ENCODE peak calls at places on chromosomes 2 and 18, in six cellular contexts. Y is K562, S is SK-N-SH, F is Panc1, X is HCT116, N is GM12878. K is an unnamed sample.

GRCh38 chr2:186543561-186544131 is 46.2 kb upstream of the ITGAV start:
- DNase-seq in S (no peak), Y (no peak), N (no peak), F (peak; percentile 10), X (no peak), K (no peak)

GRCh38 chr2:158443613-158444012 is 12.9 kb downstream of the CCDC148 start:
- DNase-seq in Y (no peak), F (no peak), N (no peak), S (no peak), X (no peak), K (no peak)

GRCh38 chr2:206804326-206804725 is 38.9 kb downstream of the FASTKD2 start:
- DNase-seq in Y (no peak), S (no peak), F (no peak), N (no peak), X (no peak), K (no peak)

GRCh38 chr18:74525741-74526140 is 8.6 kb upstream of the CNDP1 start:
- DNase-seq in X (no peak), N (no peak), F (no peak), S (no peak), Y (no peak), K (no peak)

GRCh38 chr2:85710687-85711577 is 16.8 kb downstream of the GNLY start:
- DNase-seq in F (no peak), S (no peak), Y (no peak), X (no peak), N (no peak), K (peak; percentile 45)

GRCh38 chr2:10573709-10574108 is 116.1 kb downstream of the NOL10 start:
- DNase-seq in S (no peak), F (no peak), N (no peak), X (no peak), Y (no peak), K (no peak)

GRCh38 chr2:54898451-54899226 is 151.6 kb downstream of the RTN4 start:
- DNase-seq in S (no peak), F (no peak), N (no peak), X (no peak), Y (no peak), K (no peak)

GRCh38 chr2:239728751-239729150 is 296.4 kb downstream of the NDUFA10 start:
- DNase-seq in N (no peak), S (no peak), F (no peak), Y (no peak), X (no peak), K (no peak)

GRCh38 chr2:128084757-128085156 is 6.2 kb upstream of the UGGT1 start:
- DNase-seq in F (no peak), X (no peak), S (no peak), N (no peak), Y (no peak), K (no peak)

GRCh38 chr2:223970343-223971128 is 13.3 kb downstream of the MRPL44 start:
- DNase-seq in N (no peak), S (peak; percentile 48), X (peak; percentile 49), F (peak; percentile 45), Y (peak; percentile 18), K (no peak)

GRCh38 chr18:58653814-58654509 is 17.3 kb upstream of the MALT1 start:
- DNase-seq in N (no peak), X (no peak), F (no peak), S (no peak), Y (no peak), K (no peak)

GRCh38 chr18:9539283-9539682 is 64.0 kb downstream of the RALBP1 start:
- DNase-seq in N (no peak), X (no peak), F (no peak), S (no peak), Y (no peak), K (no peak)

GRCh38 chr2:164624296-164624695 is 3.0 kb upstream of the GRB14 start:
- DNase-seq in Y (no peak), S (no peak), X (no peak), F (no peak), N (no peak), K (no peak)

GRCh38 chr2:164622338-164623106 is 1.2 kb upstream of the GRB14 start:
- DNase-seq in X (no peak), F (no peak), Y (no peak), N (no peak), S (no peak), K (no peak)

GRCh38 chr2:164617466-164617865 is 3.8 kb downstream of the GRB14 start:
- DNase-seq in Y (no peak), X (no peak), S (no peak), F (no peak), N (no peak), K (no peak)

GRCh38 chr2:164621761-164622105 is 451 bp upstream of the GRB14 start:
- DNase-seq in F (no peak), X (no peak), Y (no peak), N (no peak), S (no peak), K (no peak)

DNA sequence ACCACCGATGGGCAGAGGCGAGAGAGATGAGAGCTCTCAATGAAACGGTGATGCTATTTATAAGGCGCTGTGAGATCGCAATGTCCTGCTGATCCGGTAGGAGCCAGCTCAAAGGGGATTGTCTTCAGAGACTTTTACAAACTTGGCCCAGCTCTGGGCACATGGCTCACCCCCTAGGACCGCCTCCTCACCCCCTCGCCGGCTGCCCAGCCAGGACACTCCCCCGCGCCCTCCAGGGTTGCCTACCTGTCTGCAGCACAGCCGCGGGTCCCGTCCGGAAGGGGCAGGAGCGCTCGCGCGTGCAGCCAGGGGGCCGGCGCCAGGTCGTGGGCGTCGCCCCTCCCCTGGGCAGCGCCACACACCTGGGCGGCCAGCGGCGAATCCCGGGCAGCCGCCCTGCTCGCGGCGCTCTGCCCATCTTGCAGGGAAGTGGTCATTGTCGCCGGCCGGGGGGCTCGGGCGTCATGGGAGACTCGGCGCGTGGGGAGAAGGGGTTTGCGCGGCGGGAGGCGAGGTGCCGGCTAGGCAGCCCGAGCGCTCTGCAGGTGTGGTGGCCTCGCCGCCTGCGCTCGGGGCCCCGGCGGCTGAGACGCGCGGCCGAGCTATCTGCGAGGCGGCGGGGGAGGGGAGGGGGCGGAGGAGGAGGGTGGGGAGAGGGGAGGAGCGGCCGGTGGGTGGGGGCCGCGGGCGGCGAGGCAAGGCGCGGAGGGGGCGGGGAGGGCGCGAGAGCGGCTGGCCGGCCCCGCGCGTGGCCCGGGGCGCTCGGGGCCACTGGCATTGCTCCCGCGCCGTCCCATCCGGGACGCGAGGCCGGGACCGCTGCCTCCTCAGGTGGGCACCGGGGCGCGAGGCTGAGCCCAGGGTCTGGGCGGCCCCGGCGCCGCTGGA is at the start of gene GRB14:
- DNase-seq in F (no peak), N (no peak), Y (no peak), X (peak; percentile 28), S (peak; percentile 90), K (no peak)
- TF ChIP-seq REST in F (no peak), N (no peak), Y (no peak), X (no peak), S (no peak), K (no peak)

DNA sequence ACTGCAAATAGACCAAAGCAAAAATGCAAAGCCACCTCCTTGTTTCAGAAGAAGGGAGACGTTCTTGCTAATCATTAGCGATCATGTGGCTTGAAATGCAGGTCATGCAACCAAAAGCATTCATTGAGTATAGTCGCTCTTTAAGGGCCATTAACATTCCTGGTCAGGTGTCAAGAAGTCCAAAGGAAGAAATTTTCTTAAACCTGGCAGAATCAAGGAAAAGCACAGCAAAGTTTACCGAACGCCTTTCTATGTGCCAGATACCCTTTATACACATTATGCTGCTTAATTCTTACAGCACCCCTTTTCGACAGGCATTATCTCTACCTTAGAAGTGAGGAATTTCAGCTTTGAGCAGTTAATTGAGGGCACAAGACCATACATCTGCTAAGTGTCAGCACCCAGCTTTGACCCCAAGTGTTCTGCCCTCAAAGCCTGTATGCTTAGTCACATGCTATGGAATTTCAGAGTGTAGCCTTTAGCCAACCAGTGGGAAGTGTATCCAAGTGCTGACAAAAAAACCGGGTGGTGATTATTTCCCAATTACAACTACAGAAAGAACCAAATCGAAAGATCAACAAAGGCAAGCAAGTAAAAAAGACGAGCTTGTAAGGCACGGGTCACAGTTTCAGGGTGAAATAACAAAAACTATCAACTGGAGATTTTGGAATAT is 70.8 kb downstream of the EPHA4 start:
- DNase-seq in F (no peak), Y (no peak), N (no peak), S (no peak), X (no peak), K (no peak)
- H3K27ac ChIP-seq in F (no peak overlapping the region), Y (no peak overlapping the region), N (no peak overlapping the region), S (no peak overlapping the region), X (no peak overlapping the region), K (no peak overlapping the region)

DNA sequence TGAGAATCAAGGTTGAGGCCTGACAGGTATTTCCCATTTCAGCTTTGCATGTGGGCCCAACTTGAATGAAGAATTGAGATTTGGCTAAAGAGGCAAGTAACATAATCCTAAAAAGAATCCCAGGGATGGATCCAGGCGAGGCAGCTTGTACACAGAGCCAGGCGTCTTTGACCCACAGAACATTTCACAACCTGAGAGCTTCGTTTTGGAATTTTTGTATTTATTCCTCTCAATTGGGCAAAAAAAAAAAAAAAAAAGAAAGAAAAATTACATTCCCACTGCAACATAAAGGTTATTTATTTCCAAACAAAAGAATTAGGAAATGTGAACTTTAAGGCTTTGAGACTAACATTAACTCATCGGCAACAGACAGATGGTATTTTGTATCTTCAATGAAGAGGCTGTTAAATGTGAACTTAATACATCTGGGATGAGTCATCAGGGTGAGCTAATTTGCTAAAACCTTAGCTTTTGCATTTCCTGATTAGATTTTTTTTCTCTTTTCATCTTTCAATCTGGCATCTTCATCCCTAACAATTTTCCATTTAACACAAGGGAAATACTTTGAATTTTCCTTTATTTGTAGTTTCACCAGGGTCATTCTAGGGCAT is 478.5 kb upstream of the TNP1 start:
- DNase-seq in F (no peak), Y (no peak), S (peak; percentile 10), X (no peak), N (no peak), K (no peak)
- TF ChIP-seq POLR2AphosphoS5 in F (no peak), Y (no peak), S (peak; percentile 25), X (no peak), N (no peak), K (no peak)

GRCh38 chr2:72630767-72631166 is 195.1 kb downstream of the EXOC6B start:
- DNase-seq in Y (no peak), F (no peak), S (no peak), N (no peak), X (no peak), K (no peak)
- TF ChIP-seq REST in Y (no peak), F (no peak), S (no peak), N (no peak), X (no peak), K (no peak)

GRCh38 chr18:3140986-3141639 is 78.7 kb downstream of the MYOM1 start:
- DNase-seq in X (no peak), F (no peak), Y (no peak), N (no peak), S (no peak), K (no peak)
- H3K27ac ChIP-seq in X (no peak overlapping the region), F (no peak overlapping the region), Y (no peak overlapping the region), N (no peak overlapping the region), S (no peak overlapping the region), K (no peak overlapping the region)